ENCODE peak calls at places on chromosome 21, in eight cellular contexts. One of them, this sample, is unnamed.

GRCh38 chr21:43348801-43349261 is 78.1 kb downstream of the SIK1 start:
- DNase-seq in fibroblast of lung: no peak
- DNase-seq in progenitor cell of endocrine pancreas: no peak
- DNase-seq in lung: no peak
- DNase-seq in B cell: no peak
- DNase-seq in CD8-positive, alpha-beta T cell: no peak
- DNase-seq in stomach: no peak
- DNase-seq in heart left ventricle: peak; percentile 57
- DNase-seq in this sample: no peak

GRCh38 chr21:39675595-39675994 is 62.9 kb downstream of the B3GALT5 start:
- DNase-seq in lung: no peak
- DNase-seq in stomach: no peak
- DNase-seq in progenitor cell of endocrine pancreas: no peak
- DNase-seq in heart left ventricle: no peak
- DNase-seq in CD8-positive, alpha-beta T cell: no peak
- DNase-seq in B cell: no peak
- DNase-seq in fibroblast of lung: no peak
- DNase-seq in this sample: no peak

GRCh38 chr21:42381347-42381984 is 14.4 kb downstream of the TMPRSS3 start:
- DNase-seq in heart left ventricle: no peak
- DNase-seq in progenitor cell of endocrine pancreas: no peak
- DNase-seq in lung: no peak
- DNase-seq in B cell: no peak
- DNase-seq in stomach: peak; percentile 65
- DNase-seq in fibroblast of lung: peak; percentile 26
- DNase-seq in CD8-positive, alpha-beta T cell: peak; percentile 63
- DNase-seq in this sample: peak; percentile 13

GRCh38 chr21:43191971-43192370 is 23.2 kb downstream of the CRYAA start:
- DNase-seq in progenitor cell of endocrine pancreas: no peak
- DNase-seq in lung: no peak
- DNase-seq in fibroblast of lung: no peak
- DNase-seq in heart left ventricle: peak; percentile 0
- DNase-seq in B cell: peak; percentile 10
- DNase-seq in stomach: no peak
- DNase-seq in CD8-positive, alpha-beta T cell: no peak
- DNase-seq in this sample: no peak

GRCh38 chr21:24367936-24368335 is 1239.3 kb downstream of the MRPL39 start:
- DNase-seq in fibroblast of lung: peak; percentile 43
- DNase-seq in CD8-positive, alpha-beta T cell: no peak
- DNase-seq in progenitor cell of endocrine pancreas: no peak
- DNase-seq in stomach: no peak
- DNase-seq in B cell: no peak
- DNase-seq in lung: no peak
- DNase-seq in heart left ventricle: no peak
- DNase-seq in this sample: no peak

GRCh38 chr21:42219606-42220137 is 732 bp downstream of the ABCG1 start:
- DNase-seq in CD8-positive, alpha-beta T cell: no peak
- DNase-seq in fibroblast of lung: peak; percentile 5
- DNase-seq in B cell: no peak
- DNase-seq in heart left ventricle: no peak
- DNase-seq in stomach: peak; percentile 31
- DNase-seq in lung: no peak
- DNase-seq in progenitor cell of endocrine pancreas: no peak
- DNase-seq in this sample: no peak

GRCh38 chr21:43667191-43667904 is 8.0 kb downstream of the RRP1B start:
- DNase-seq in stomach: no peak
- DNase-seq in lung: no peak
- DNase-seq in fibroblast of lung: peak; percentile 80
- DNase-seq in B cell: no peak
- DNase-seq in progenitor cell of endocrine pancreas: no peak
- DNase-seq in CD8-positive, alpha-beta T cell: no peak
- DNase-seq in heart left ventricle: no peak
- DNase-seq in this sample: peak; percentile 93

GRCh38 chr21:45555557-45556301 is 13.5 kb upstream of the SLC19A1 start:
- DNase-seq in heart left ventricle: no peak
- DNase-seq in fibroblast of lung: peak; percentile 88
- DNase-seq in lung: peak; percentile 89
- DNase-seq in progenitor cell of endocrine pancreas: peak; percentile 78
- DNase-seq in stomach: peak; percentile 89
- DNase-seq in B cell: peak; percentile 64
- DNase-seq in CD8-positive, alpha-beta T cell: peak; percentile 64
- DNase-seq in this sample: peak; percentile 81

GRCh38 chr21:45435405-45435981 is 30.5 kb downstream of the COL18A1 start:
- DNase-seq in lung: no peak
- DNase-seq in B cell: no peak
- DNase-seq in stomach: no peak
- DNase-seq in progenitor cell of endocrine pancreas: no peak
- DNase-seq in fibroblast of lung: no peak
- DNase-seq in CD8-positive, alpha-beta T cell: no peak
- DNase-seq in heart left ventricle: no peak
- DNase-seq in this sample: no peak

GRCh38 chr21:32710069-32710784 is 17.6 kb downstream of the SYNJ1 start:
- DNase-seq in fibroblast of lung: no peak
- DNase-seq in heart left ventricle: no peak
- DNase-seq in lung: no peak
- DNase-seq in stomach: no peak
- DNase-seq in CD8-positive, alpha-beta T cell: no peak
- DNase-seq in progenitor cell of endocrine pancreas: no peak
- DNase-seq in B cell: no peak
- DNase-seq in this sample: no peak

GRCh38 chr21:44846485-44847260 is 26.8 kb downstream of the PTTG1IP start:
- DNase-seq in stomach: peak; percentile 60
- DNase-seq in CD8-positive, alpha-beta T cell: no peak
- DNase-seq in lung: peak; percentile 50
- DNase-seq in B cell: peak; percentile 46
- DNase-seq in fibroblast of lung: peak; percentile 64
- DNase-seq in heart left ventricle: no peak
- DNase-seq in progenitor cell of endocrine pancreas: no peak
- DNase-seq in this sample: peak; percentile 72

GRCh38 chr21:32929633-32930038 is 96.1 kb upstream of the OLIG2 start:
- DNase-seq in CD8-positive, alpha-beta T cell: no peak
- DNase-seq in B cell: no peak
- DNase-seq in heart left ventricle: no peak
- DNase-seq in stomach: no peak
- DNase-seq in lung: no peak
- DNase-seq in fibroblast of lung: no peak
- DNase-seq in progenitor cell of endocrine pancreas: no peak
- DNase-seq in this sample: no peak

GRCh38 chr21:31278511-31279155 is 65.4 kb downstream of the TIAM1 start:
- DNase-seq in progenitor cell of endocrine pancreas: no peak
- DNase-seq in B cell: no peak
- DNase-seq in heart left ventricle: no peak
- DNase-seq in fibroblast of lung: peak; percentile 60
- DNase-seq in stomach: no peak
- DNase-seq in lung: no peak
- DNase-seq in CD8-positive, alpha-beta T cell: no peak
- DNase-seq in this sample: peak; percentile 11

GRCh38 chr21:42695324-42696025 is 42.1 kb downstream of the PDE9A start:
- DNase-seq in CD8-positive, alpha-beta T cell: no peak
- DNase-seq in fibroblast of lung: peak; percentile 65
- DNase-seq in B cell: no peak
- DNase-seq in lung: no peak
- DNase-seq in stomach: no peak
- DNase-seq in heart left ventricle: peak; percentile 37
- DNase-seq in progenitor cell of endocrine pancreas: no peak
- DNase-seq in this sample: peak; percentile 89

GRCh38 chr21:15552914-15553491 is 176.8 kb upstream of the USP25 start:
- DNase-seq in heart left ventricle: no peak
- DNase-seq in stomach: no peak
- DNase-seq in lung: no peak
- DNase-seq in progenitor cell of endocrine pancreas: no peak
- DNase-seq in fibroblast of lung: peak; percentile 1
- DNase-seq in B cell: no peak
- DNase-seq in CD8-positive, alpha-beta T cell: no peak
- DNase-seq in this sample: peak; percentile 39

GRCh38 chr21:34649400-34649799 is 19.4 kb upstream of the CLIC6 start:
- DNase-seq in CD8-positive, alpha-beta T cell: no peak
- DNase-seq in progenitor cell of endocrine pancreas: no peak
- DNase-seq in stomach: no peak
- DNase-seq in heart left ventricle: no peak
- DNase-seq in lung: no peak
- DNase-seq in B cell: no peak
- DNase-seq in fibroblast of lung: no peak
- DNase-seq in this sample: no peak

GRCh38 chr21:42530167-42530518 is 16.5 kb downstream of the SLC37A1 start:
- DNase-seq in fibroblast of lung: no peak
- DNase-seq in progenitor cell of endocrine pancreas: no peak
- DNase-seq in lung: no peak
- DNase-seq in heart left ventricle: no peak
- DNase-seq in stomach: no peak
- DNase-seq in B cell: no peak
- DNase-seq in CD8-positive, alpha-beta T cell: no peak
- DNase-seq in this sample: no peak

GRCh38 chr21:45257673-45258341 is 29.9 kb downstream of the POFUT2 start:
- DNase-seq in fibroblast of lung: no peak
- DNase-seq in stomach: no peak
- DNase-seq in lung: no peak
- DNase-seq in B cell: no peak
- DNase-seq in CD8-positive, alpha-beta T cell: peak; percentile 43
- DNase-seq in progenitor cell of endocrine pancreas: peak; percentile 8
- DNase-seq in heart left ventricle: no peak
- DNase-seq in this sample: peak; percentile 17

GRCh38 chr21:46212721-46213484 is 15.7 kb downstream of the LSS start:
- DNase-seq in CD8-positive, alpha-beta T cell: no peak
- DNase-seq in fibroblast of lung: no peak
- DNase-seq in B cell: no peak
- DNase-seq in lung: no peak
- DNase-seq in progenitor cell of endocrine pancreas: no peak
- DNase-seq in heart left ventricle: no peak
- DNase-seq in stomach: no peak
- DNase-seq in this sample: no peak

GRCh38 chr21:43598416-43599120 is 60.7 kb downstream of the HSF2BP start:
- DNase-seq in lung: no peak
- DNase-seq in CD8-positive, alpha-beta T cell: no peak
- DNase-seq in stomach: no peak
- DNase-seq in B cell: no peak
- DNase-seq in fibroblast of lung: peak; percentile 86
- DNase-seq in heart left ventricle: no peak
- DNase-seq in progenitor cell of endocrine pancreas: no peak
- DNase-seq in this sample: peak; percentile 69

GRCh38 chr21:23374155-23374554 is 2233.1 kb downstream of the MRPL39 start:
- DNase-seq in B cell: no peak
- DNase-seq in fibroblast of lung: no peak
- DNase-seq in stomach: no peak
- DNase-seq in lung: no peak
- DNase-seq in progenitor cell of endocrine pancreas: no peak
- DNase-seq in CD8-positive, alpha-beta T cell: no peak
- DNase-seq in heart left ventricle: no peak
- DNase-seq in this sample: no peak

GRCh38 chr21:41501919-41502318 is 6.0 kb downstream of the TMPRSS2 start:
- DNase-seq in B cell: no peak
- DNase-seq in heart left ventricle: no peak
- DNase-seq in progenitor cell of endocrine pancreas: no peak
- DNase-seq in stomach: no peak
- DNase-seq in lung: no peak
- DNase-seq in CD8-positive, alpha-beta T cell: no peak
- DNase-seq in fibroblast of lung: peak; percentile 20
- DNase-seq in this sample: peak; percentile 35

GRCh38 chr21:34351786-34352241 is 12.0 kb upstream of the KCNE2 start:
- DNase-seq in fibroblast of lung: peak; percentile 13
- DNase-seq in B cell: peak; percentile 50
- DNase-seq in heart left ventricle: peak; percentile 36
- DNase-seq in lung: no peak
- DNase-seq in stomach: peak; percentile 61
- DNase-seq in progenitor cell of endocrine pancreas: peak; percentile 38
- DNase-seq in CD8-positive, alpha-beta T cell: no peak
- DNase-seq in this sample: peak; percentile 17

GRCh38 chr21:44441581-44442265 is 13.6 kb upstream of the LRRC3 start:
- DNase-seq in progenitor cell of endocrine pancreas: no peak
- DNase-seq in stomach: no peak
- DNase-seq in lung: no peak
- DNase-seq in B cell: peak; percentile 31
- DNase-seq in heart left ventricle: no peak
- DNase-seq in CD8-positive, alpha-beta T cell: no peak
- DNase-seq in fibroblast of lung: no peak
- DNase-seq in this sample: no peak

GRCh38 chr21:14241322-14241721 is 25.4 kb downstream of the RBM11 start:
- DNase-seq in fibroblast of lung: no peak
- DNase-seq in B cell: no peak
- DNase-seq in lung: no peak
- DNase-seq in stomach: no peak
- DNase-seq in progenitor cell of endocrine pancreas: no peak
- DNase-seq in CD8-positive, alpha-beta T cell: no peak
- DNase-seq in heart left ventricle: no peak
- DNase-seq in this sample: no peak

DNA sequence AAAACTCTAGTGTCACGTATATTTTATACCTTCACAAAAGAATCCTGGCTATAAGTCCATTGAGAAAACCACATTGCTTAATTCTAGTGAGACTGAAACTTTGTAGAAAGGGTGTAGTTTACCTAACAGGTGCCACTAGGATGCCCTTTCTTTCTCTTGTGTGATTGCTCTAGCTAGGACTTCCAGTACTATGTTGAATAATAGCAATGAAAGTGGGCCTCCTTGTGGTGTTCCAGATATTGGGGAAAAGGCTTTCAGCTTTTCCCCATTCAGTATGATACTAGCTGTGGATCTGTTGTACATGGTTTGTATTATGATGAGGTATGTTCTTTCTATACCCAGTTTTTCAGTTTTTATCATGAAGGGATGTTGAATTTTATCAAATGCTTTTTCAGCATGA is 39.7 kb upstream of the CHODL start:
- DNase-seq in heart left ventricle: no peak
- DNase-seq in B cell: no peak
- DNase-seq in fibroblast of lung: no peak
- DNase-seq in CD8-positive, alpha-beta T cell: no peak
- DNase-seq in lung: no peak
- DNase-seq in stomach: no peak
- DNase-seq in progenitor cell of endocrine pancreas: no peak
- DNase-seq in this sample: no peak
- TF ChIP-seq CTCF in heart left ventricle: peak; percentile 21
- TF ChIP-seq CTCF in B cell: no peak
- TF ChIP-seq CTCF in fibroblast of lung: no peak
- TF ChIP-seq CTCF in CD8-positive, alpha-beta T cell: no peak
- TF ChIP-seq CTCF in lung: no peak
- TF ChIP-seq CTCF in stomach: no peak
- TF ChIP-seq CTCF in progenitor cell of endocrine pancreas: no peak
- TF ChIP-seq CTCF in this sample: no peak

GRCh38 chr21:19340303-19340702 is 936.7 kb upstream of the TMPRSS15 start:
- DNase-seq in lung: no peak
- DNase-seq in progenitor cell of endocrine pancreas: no peak
- DNase-seq in heart left ventricle: no peak
- DNase-seq in CD8-positive, alpha-beta T cell: no peak
- DNase-seq in B cell: no peak
- DNase-seq in stomach: no peak
- DNase-seq in fibroblast of lung: no peak
- DNase-seq in this sample: no peak
- TF ChIP-seq CTCF in lung: no peak
- TF ChIP-seq CTCF in progenitor cell of endocrine pancreas: peak; percentile 22
- TF ChIP-seq CTCF in heart left ventricle: no peak
- TF ChIP-seq CTCF in CD8-positive, alpha-beta T cell: no peak
- TF ChIP-seq CTCF in B cell: no peak
- TF ChIP-seq CTCF in stomach: peak; percentile 7
- TF ChIP-seq CTCF in fibroblast of lung: no peak
- TF ChIP-seq CTCF in this sample: no peak

GRCh38 chr21:38291875-38292274 is 35.1 kb downstream of the KCNJ15 start:
- DNase-seq in progenitor cell of endocrine pancreas: no peak
- DNase-seq in CD8-positive, alpha-beta T cell: no peak
- DNase-seq in fibroblast of lung: peak; percentile 60
- DNase-seq in lung: no peak
- DNase-seq in B cell: no peak
- DNase-seq in stomach: no peak
- DNase-seq in heart left ventricle: no peak
- DNase-seq in this sample: no peak
- TF ChIP-seq CTCF in progenitor cell of endocrine pancreas: no peak
- TF ChIP-seq CTCF in CD8-positive, alpha-beta T cell: no peak
- TF ChIP-seq CTCF in fibroblast of lung: no peak
- TF ChIP-seq CTCF in lung: no peak
- TF ChIP-seq CTCF in B cell: no peak
- TF ChIP-seq CTCF in stomach: no peak
- TF ChIP-seq CTCF in heart left ventricle: no peak
- TF ChIP-seq CTCF in this sample: no peak

GRCh38 chr21:35652872-35653271 is 407.5 kb downstream of the SETD4 start:
- DNase-seq in progenitor cell of endocrine pancreas: no peak
- DNase-seq in heart left ventricle: no peak
- DNase-seq in stomach: no peak
- DNase-seq in B cell: no peak
- DNase-seq in fibroblast of lung: no peak
- DNase-seq in lung: no peak
- DNase-seq in CD8-positive, alpha-beta T cell: no peak
- DNase-seq in this sample: no peak
- TF ChIP-seq CTCF in progenitor cell of endocrine pancreas: no peak
- TF ChIP-seq CTCF in heart left ventricle: no peak
- TF ChIP-seq CTCF in stomach: no peak
- TF ChIP-seq CTCF in B cell: no peak
- TF ChIP-seq CTCF in fibroblast of lung: no peak
- TF ChIP-seq CTCF in lung: no peak
- TF ChIP-seq CTCF in CD8-positive, alpha-beta T cell: no peak
- TF ChIP-seq CTCF in this sample: no peak

This sample was measured in fibroblast of mammary gland.